ENCODE peak calls at places on chromosomes 16 and 17, in ten cellular contexts. G, J, M, I, Y, T, O, K, C and E are unnamed samples. For H3K4me1, the result is how much of the 10 kb centered on the place peaks cover.

GRCh38 chr16:31223044-31223443 is 6.1 kb upstream of the PYDC1 start:
- DNase-seq in G (no peak), J (no peak), M (no peak), I (no peak), Y (no peak), T (no peak), O (no peak), K (no peak), C (no peak), E (no peak)

GRCh38 chr17:68443974-68444464 is 13.3 kb downstream of the WIPI1 start:
- DNase-seq in G (no peak), J (no peak), M (no peak), I (no peak), Y (no peak), T (no peak), O (no peak), K (no peak), C (no peak), E (no peak)

GRCh38 chr16:75289189-75289588 is 37.8 kb upstream of the BCAR1 start:
- DNase-seq in G (no peak), J (no peak), M (no peak), I (no peak), Y (no peak), T (no peak), O (peak), K (no peak), C (peak), E (no peak)

GRCh38 chr17:50584749-50585148 is 24.2 kb downstream of the CACNA1G start:
- DNase-seq in G (no peak), J (no peak), M (no peak), I (no peak), Y (no peak), T (no peak), O (no peak), K (no peak), C (no peak), E (no peak)

GRCh38 chr16:57284206-57284951 is at the start of gene PLLP:
- DNase-seq in G (peak), J (no peak), M (no peak), I (peak), Y (peak), T (peak), O (peak), K (no peak), C (peak), E (no peak)

GRCh38 chr17:65660947-65661346 is 99.5 kb upstream of the AXIN2 start:
- DNase-seq in G (peak), J (no peak), M (no peak), I (no peak), Y (no peak), T (no peak), O (no peak), K (no peak), C (peak), E (no peak)

GRCh38 chr16:65767125-65767524 is 599.4 kb upstream of the CDH5 start:
- DNase-seq in G (no peak), J (no peak), M (no peak), I (no peak), Y (no peak), T (no peak), O (peak), K (no peak), C (no peak), E (no peak)

GRCh38 chr16:12065866-12066545 is 89.5 kb downstream of the SNX29 start:
- DNase-seq in G (no peak), J (no peak), M (no peak), I (peak), Y (no peak), T (no peak), O (no peak), K (no peak), C (no peak), E (no peak)

GRCh38 chr17:21075739-21076085 is 32.9 kb upstream of the USP22 start:
- DNase-seq in G (no peak), J (no peak), M (no peak), I (no peak), Y (no peak), T (no peak), O (no peak), K (no peak), C (no peak), E (no peak)

GRCh38 chr17:36869441-36869840 is 67.8 kb upstream of the LHX1 start:
- DNase-seq in G (no peak), J (no peak), M (no peak), I (no peak), Y (no peak), T (no peak), O (peak), K (no peak), C (no peak), E (no peak)

GRCh38 chr16:83699817-83700216 is 108.0 kb upstream of the HSBP1 start:
- DNase-seq in G (no peak), J (no peak), M (no peak), I (no peak), Y (no peak), T (no peak), O (no peak), K (no peak), C (no peak), E (no peak)

GRCh38 chr17:72699566-72699965 is 392.9 kb downstream of the SLC39A11 start:
- DNase-seq in G (no peak), J (no peak), M (no peak), I (no peak), Y (no peak), T (no peak), O (no peak), K (no peak), C (peak), E (no peak)

GRCh38 chr16:82667437-82667836 is 40.7 kb downstream of the CDH13 start:
- DNase-seq in G (no peak), J (no peak), M (no peak), I (no peak), Y (no peak), T (no peak), O (no peak), K (no peak), C (no peak), E (no peak)

GRCh38 chr16:87132361-87133014 is 184.7 kb downstream of the C16orf95 start:
- DNase-seq in G (no peak), J (no peak), M (no peak), I (peak), Y (no peak), T (peak), O (no peak), K (no peak), C (peak), E (no peak)

GRCh38 chr17:19022128-19022527 is 17.6 kb upstream of the FAM83G start:
- DNase-seq in G (no peak), J (no peak), M (peak), I (no peak), Y (no peak), T (no peak), O (no peak), K (peak), C (no peak), E (no peak)

GRCh38 chr17:1511756-1512321 is 4.6 kb downstream of the INPP5K start:
- DNase-seq in G (peak), J (no peak), M (no peak), I (no peak), Y (peak), T (no peak), O (peak), K (no peak), C (peak), E (no peak)

GRCh38 chr16:16162591-16162990 is 60.7 kb downstream of the ABCC6 start:
- DNase-seq in G (no peak), J (no peak), M (no peak), I (no peak), Y (no peak), T (no peak), O (no peak), K (no peak), C (no peak), E (no peak)

GRCh38 chr17:61481421-61481820 is 29.2 kb downstream of the TBX4 start:
- DNase-seq in G (no peak), J (no peak), M (no peak), I (no peak), Y (no peak), T (no peak), O (peak), K (peak), C (no peak), E (no peak)

GRCh38 chr16:86942469-86943175 is 364.3 kb downstream of the FOXL1 start:
- DNase-seq in G (no peak), J (no peak), M (peak), I (peak), Y (no peak), T (no peak), O (no peak), K (no peak), C (no peak), E (no peak)

GRCh38 chr16:85417156-85417860 is 195.8 kb upstream of the GSE1 start:
- DNase-seq in G (no peak), J (no peak), M (peak), I (peak), Y (no peak), T (no peak), O (no peak), K (peak), C (no peak), E (no peak)

GRCh38 chr17:8060274-8060673 is 21.4 kb downstream of the ALOX15B start:
- DNase-seq in G (peak), J (no peak), M (no peak), I (peak), Y (peak), T (no peak), O (peak), K (no peak), C (peak), E (peak)

GRCh38 chr17:81461607-81462500 is 50.7 kb downstream of the ACTG1 start:
- DNase-seq in G (no peak), J (no peak), M (no peak), I (no peak), Y (peak), T (no peak), O (no peak), K (no peak), C (no peak), E (no peak)
- H3K4me1 ChIP-seq in G (under half), J (under half), M (under half), I (under half), Y (under half), T (under half), O (under half), K (under half), C (under half), E (under half)

GRCh38 chr17:58084317-58084981 is 1.2 kb downstream of the DYNLL2 start:
- DNase-seq in G (peak), J (no peak), M (peak), I (peak), Y (peak), T (peak), O (peak), K (peak), C (peak), E (no peak)

GRCh38 chr17:58083491-58084316 is 485 bp downstream of the DYNLL2 start:
- DNase-seq in G (peak), J (no peak), M (peak), I (peak), Y (peak), T (peak), O (peak), K (peak), C (peak), E (no peak)

GRCh38 chr17:58082870-58083490 is at the start of gene DYNLL2:
- DNase-seq in G (peak), J (peak), M (peak), I (peak), Y (peak), T (peak), O (peak), K (peak), C (peak), E (peak)

GRCh38 chr17:58086953-58087352 is 3.7 kb downstream of the DYNLL2 start:
- DNase-seq in G (no peak), J (no peak), M (no peak), I (no peak), Y (no peak), T (no peak), O (peak), K (no peak), C (no peak), E (no peak)

GRCh38 chr17:58085039-58085715 is 2.0 kb downstream of the DYNLL2 start:
- DNase-seq in G (no peak), J (no peak), M (no peak), I (no peak), Y (no peak), T (no peak), O (peak), K (no peak), C (no peak), E (no peak)
- H3K4me3 ChIP-seq in G (peak), J (peak), M (no peak), I (peak), Y (peak), T (peak), O (peak), K (peak), C (peak), E (peak)

DNA sequence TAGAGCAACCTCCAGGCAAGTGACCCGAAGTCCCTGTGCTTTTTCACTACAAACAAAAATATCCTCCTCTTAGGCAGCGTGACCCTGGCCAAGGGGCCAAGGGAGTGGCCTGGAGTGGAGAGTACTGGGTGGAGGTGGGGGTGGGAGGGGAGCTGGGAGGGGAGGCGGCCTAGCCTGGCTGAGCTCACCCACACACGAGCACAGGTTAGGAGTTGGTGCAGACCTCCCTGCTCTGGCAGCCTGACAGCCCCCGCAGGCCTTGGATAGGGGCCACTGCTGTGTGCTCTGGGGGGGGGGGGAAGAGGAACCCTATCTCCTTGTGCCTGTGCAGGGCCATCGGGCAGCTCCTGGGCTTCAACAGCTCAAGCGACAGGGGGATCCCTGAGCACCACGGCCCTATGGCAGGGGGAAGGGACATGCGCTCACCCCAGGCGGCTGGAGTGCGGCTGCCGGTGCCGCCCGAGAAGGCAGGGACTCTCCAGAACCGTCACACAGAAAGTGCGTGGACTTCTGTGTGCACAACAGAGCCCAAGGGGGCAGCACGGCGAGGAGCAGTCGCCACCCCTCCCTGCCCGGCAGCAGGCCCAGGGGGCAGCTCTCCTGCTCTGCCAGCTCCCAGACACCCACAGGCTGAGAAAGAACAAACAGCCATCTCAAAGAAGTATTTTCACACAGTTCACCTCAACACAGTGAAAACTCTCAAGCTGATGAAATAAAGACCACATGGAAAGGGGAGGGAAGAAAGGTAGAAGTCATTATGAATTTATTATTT is 13.3 kb downstream of the SLC16A3 start:
- DNase-seq in G (no peak), J (no peak), M (no peak), I (no peak), Y (no peak), T (peak), O (no peak), K (no peak), C (peak), E (no peak)
- H3K4me1 ChIP-seq in G (half or more), J (under half), M (under half), I (half or more), Y (half or more), T (half or more), O (under half), K (under half), C (half or more), E (under half)

DNA sequence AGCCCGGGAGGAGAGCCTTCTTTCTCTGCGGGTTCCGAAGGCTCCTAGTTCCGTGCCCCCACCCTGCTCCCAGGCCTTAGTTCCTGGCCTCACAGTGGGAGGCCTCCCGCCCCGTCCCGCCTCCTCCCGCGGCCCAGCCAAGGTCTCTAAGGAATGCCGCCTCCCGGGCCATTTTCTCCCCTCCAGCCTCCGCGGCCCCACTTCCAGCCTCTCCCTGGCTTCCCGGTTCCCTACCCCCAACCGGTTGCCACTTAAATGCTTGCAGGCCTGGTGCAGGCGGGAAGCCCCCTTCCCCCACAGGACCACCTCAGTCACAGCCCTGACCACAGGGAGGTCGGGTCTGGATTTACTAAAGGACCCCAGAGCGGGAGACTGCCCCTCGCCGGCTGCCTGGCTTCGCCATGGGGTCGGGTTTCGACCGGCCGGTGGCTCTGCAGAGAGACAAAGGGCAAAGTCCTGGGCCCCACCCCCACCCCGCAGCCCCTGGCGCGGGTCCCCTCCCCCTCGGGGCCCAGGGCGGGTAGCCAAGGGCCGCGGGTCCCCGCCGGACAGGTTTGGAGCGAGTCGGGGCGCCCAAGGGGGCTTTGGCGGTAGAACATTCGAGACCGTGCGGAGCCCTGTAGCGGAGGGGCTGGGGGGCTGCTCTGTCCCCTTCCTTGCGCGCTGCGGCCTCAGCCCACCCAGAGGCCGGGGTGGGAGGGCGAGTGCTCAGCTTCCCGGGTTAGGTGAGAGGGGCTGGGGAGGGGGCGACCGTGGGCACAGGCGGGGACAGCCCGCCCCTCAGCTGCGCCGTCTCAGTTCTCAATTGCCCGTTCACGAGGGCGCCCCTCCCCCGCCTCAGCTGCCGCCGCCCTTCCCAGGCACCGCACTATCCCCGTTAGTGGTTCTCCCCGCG is 16.4 kb downstream of the IGF2BP1 start:
- DNase-seq in G (peak), J (peak), M (no peak), I (no peak), Y (no peak), T (no peak), O (peak), K (no peak), C (peak), E (no peak)
- H3K4me3 ChIP-seq in G (peak), J (peak), M (no peak), I (no peak), Y (no peak), T (no peak), O (peak), K (no peak), C (peak), E (peak)

DNA sequence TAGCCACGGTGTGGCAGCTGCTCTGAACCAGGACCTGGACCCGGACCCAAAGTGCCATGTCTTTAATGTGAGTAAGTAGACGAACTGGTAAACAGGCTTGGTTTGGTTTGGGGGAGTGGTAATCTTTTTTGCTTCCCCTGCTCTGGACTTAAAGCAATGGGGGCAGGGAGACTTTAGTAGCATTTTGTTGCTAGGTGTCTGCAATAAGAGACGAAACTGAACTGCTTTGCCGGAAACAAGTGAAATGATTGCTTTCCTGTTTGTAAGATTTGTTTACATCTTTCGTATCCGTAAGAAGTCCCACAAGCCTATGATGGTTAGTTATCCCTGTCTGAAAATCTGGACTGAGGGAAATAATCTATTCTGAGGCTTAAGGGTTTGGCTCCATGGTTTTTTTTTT is 21.5 kb downstream of the PRCD start:
- DNase-seq in G (peak), J (no peak), M (no peak), I (no peak), Y (no peak), T (no peak), O (no peak), K (no peak), C (no peak), E (no peak)
- H3K4me1 ChIP-seq in G (under half), J (under half), M (under half), I (under half), Y (under half), T (half or more), O (under half), K (under half), C (under half), E (under half)